ENCODE peak calls at places on chromosomes 3 and 15, in six cellular contexts. O is neural progenitor cell, P is GM23248, F is GM23338, E is PC-3, A is hepatocyte. C is an unnamed sample.

GRCh38 chr3:181687190-181687589 is 24.5 kb upstream of the SOX2 start:
- DNase-seq in O (peak), P (no peak), F (peak), E (no peak), A (no peak), C (no peak)

GRCh38 chr3:71532639-71533395 is 50.7 kb downstream of the FOXP1 start:
- DNase-seq in O (no peak), P (peak), F (no peak), E (peak), A (no peak), C (no peak)

GRCh38 chr15:43253431-43254403 is 13.0 kb downstream of the TGM5 start:
- DNase-seq in O (no peak), P (peak), F (no peak), E (peak), A (no peak), C (peak)

GRCh38 chr3:62259924-62260323 is 113.4 kb downstream of the FEZF2 start:
- DNase-seq in O (no peak), P (no peak), F (no peak), E (no peak), A (no peak), C (no peak)

GRCh38 chr3:152834354-152835310 is at the start of gene P2RY1:
- DNase-seq in O (peak), P (peak), F (peak), E (peak), A (peak), C (peak)

GRCh38 chr3:172915911-172916514 is 165.5 kb downstream of the ECT2 start:
- DNase-seq in O (no peak), P (no peak), F (peak), E (no peak), A (no peak), C (no peak)

GRCh38 chr3:9130318-9131110 is 118.9 kb downstream of the SRGAP3 start:
- DNase-seq in O (no peak), P (no peak), F (no peak), E (no peak), A (no peak), C (no peak)

GRCh38 chr3:74532446-74532845 is 82.0 kb downstream of the CNTN3 start:
- DNase-seq in O (no peak), P (peak), F (no peak), E (no peak), A (no peak), C (no peak)

GRCh38 chr3:78887608-78888011 is 880.2 kb downstream of the ROBO1 start:
- DNase-seq in O (no peak), P (peak), F (no peak), E (no peak), A (no peak), C (peak)

GRCh38 chr3:51703026-51703775 is 3.7 kb upstream of the GRM2 start:
- DNase-seq in O (peak), P (no peak), F (peak), E (no peak), A (no peak), C (no peak)

GRCh38 chr3:29286841-29287240 is 6.0 kb downstream of the RBMS3 start:
- DNase-seq in O (no peak), P (peak), F (no peak), E (no peak), A (no peak), C (no peak)

GRCh38 chr3:102510663-102511062 is 75.8 kb downstream of the ZPLD1 start:
- DNase-seq in O (no peak), P (no peak), F (no peak), E (peak), A (no peak), C (no peak)

GRCh38 chr3:29275309-29275708 is 5.6 kb upstream of the RBMS3 start:
- DNase-seq in O (no peak), P (peak), F (no peak), E (no peak), A (no peak), C (no peak)

GRCh38 chr15:89088605-89089315 is 504 bp downstream of the ABHD2 start:
- DNase-seq in O (peak), P (peak), F (peak), E (no peak), A (peak), C (peak)

GRCh38 chr3:194607592-194608386 is 25.4 kb downstream of the TMEM44 start:
- DNase-seq in O (no peak), P (no peak), F (no peak), E (no peak), A (no peak), C (no peak)

GRCh38 chr15:45431502-45431901 is 53.2 kb upstream of the GATM start:
- DNase-seq in O (no peak), P (no peak), F (no peak), E (no peak), A (no peak), C (no peak)

GRCh38 chr15:57923311-57923710 is 142.2 kb downstream of the ALDH1A2 start:
- DNase-seq in O (no peak), P (peak), F (no peak), E (no peak), A (no peak), C (no peak)

GRCh38 chr15:57924536-57924935 is 141.0 kb downstream of the ALDH1A2 start:
- DNase-seq in O (no peak), P (no peak), F (no peak), E (no peak), A (no peak), C (no peak)

GRCh38 chr15:57921371-57921770 is 144.1 kb downstream of the ALDH1A2 start:
- DNase-seq in O (no peak), P (peak), F (no peak), E (no peak), A (no peak), C (no peak)

GRCh38 chr15:57923750-57924149 is 141.8 kb downstream of the ALDH1A2 start:
- DNase-seq in O (no peak), P (peak), F (no peak), E (no peak), A (no peak), C (no peak)

GRCh38 chr15:57922780-57923179 is 142.7 kb downstream of the ALDH1A2 start:
- DNase-seq in O (no peak), P (no peak), F (no peak), E (peak), A (no peak), C (no peak)
- TF ChIP-seq EZH2phosphoT487 in O (no peak), P (no peak), F (no peak), E (no peak), A (no peak), C (no peak)

GRCh38 chr15:69116391-69116790 is 44.0 kb upstream of the GLCE start:
- DNase-seq in O (no peak), P (no peak), F (peak), E (no peak), A (no peak), C (no peak)
- TF ChIP-seq EZH2phosphoT487 in O (no peak), P (no peak), F (no peak), E (no peak), A (no peak), C (no peak)

DNA sequence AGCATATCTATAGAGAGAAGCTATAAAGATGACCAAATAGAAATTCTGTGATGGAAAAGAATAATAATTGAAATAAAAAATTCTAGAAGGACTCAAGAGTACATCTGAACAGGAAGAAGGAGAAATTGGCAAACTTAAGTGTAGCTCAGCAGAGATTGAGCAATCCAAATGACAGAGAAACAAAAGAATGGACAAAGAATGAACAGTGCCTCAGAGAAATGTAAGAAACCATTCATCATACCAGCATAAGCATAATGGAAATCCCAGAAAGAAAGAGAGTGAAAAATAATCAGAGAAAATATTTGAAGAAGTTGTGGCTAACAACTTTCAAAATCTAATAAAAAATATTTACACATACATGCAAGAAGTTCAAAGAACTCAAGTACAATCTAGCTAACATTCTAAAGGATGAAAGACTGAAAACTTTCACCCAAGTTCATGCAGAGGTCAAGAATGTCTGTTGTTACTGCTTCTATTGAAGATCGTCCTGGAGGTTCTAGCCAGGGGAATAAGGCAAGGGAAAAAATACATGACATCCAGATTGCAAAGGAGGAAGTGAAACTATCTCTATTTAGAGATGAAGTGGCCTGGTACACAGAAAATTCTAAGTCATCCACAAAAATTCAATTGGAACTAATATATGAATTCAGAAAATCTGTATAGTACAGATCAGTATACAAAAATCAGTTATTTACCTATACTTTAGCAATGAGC is 692.8 kb downstream of the NR2F2 start:
- DNase-seq in O (no peak), P (peak), F (peak), E (no peak), A (no peak), C (no peak)
- TF ChIP-seq EZH2phosphoT487 in O (no peak), P (no peak), F (no peak), E (no peak), A (no peak), C (no peak)

DNA sequence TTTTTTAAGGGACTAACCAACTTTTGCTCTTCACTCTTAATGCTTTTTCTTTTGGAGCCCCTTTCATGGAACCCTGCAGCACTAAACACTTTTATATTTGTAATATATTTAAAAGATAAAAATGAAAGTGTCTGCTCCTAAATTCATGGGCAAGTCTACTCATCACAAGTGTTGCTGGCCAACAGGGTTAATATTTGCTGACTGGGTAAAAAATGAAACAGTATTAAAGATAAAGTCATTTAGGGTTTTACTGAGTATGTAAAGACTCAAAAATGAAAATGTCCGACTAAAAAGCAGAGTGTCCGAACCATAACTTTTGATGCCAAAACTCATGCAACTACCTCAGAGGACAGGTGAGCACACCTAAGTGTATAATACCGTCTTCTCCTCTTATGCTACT is 54.0 kb downstream of the MOBP start:
- DNase-seq in O (no peak), P (no peak), F (no peak), E (no peak), A (no peak), C (no peak)
- TF ChIP-seq EZH2phosphoT487 in O (no peak), P (no peak), F (no peak), E (no peak), A (no peak), C (no peak)

GRCh38 chr3:157132936-157133335 is 27.0 kb downstream of the CCNL1 start:
- DNase-seq in O (no peak), P (peak), F (no peak), E (peak), A (no peak), C (no peak)

GRCh38 chr3:157132341-157132740 is 27.6 kb downstream of the CCNL1 start:
- DNase-seq in O (no peak), P (peak), F (no peak), E (no peak), A (no peak), C (no peak)

GRCh38 chr3:157130138-157130880 is 29.6 kb downstream of the CCNL1 start:
- DNase-seq in O (peak), P (peak), F (peak), E (peak), A (peak), C (no peak)

GRCh38 chr3:157130881-157131251 is 29.1 kb downstream of the CCNL1 start:
- DNase-seq in O (peak), P (no peak), F (peak), E (no peak), A (no peak), C (no peak)

DNA sequence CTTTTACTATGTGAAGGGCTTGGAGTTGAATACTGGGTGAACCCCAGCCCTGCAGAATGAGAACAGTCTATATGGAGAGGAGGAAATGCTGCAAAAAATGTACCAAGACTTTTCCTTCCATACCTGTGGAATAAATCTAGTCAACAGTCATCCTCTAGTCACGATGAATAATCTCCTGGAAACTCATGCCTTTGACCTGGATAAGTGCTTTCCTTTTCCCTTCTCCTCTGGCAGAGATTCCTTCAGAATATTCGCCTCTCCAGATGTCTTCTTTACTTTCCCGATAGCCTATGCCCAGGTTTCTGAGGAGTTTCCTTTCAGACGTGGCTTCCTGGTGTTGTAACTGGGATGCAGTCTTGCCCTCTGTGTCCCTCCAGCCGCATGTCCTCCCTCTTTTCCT is 28.1 kb downstream of the CCNL1 start:
- DNase-seq in O (no peak), P (peak), F (no peak), E (peak), A (no peak), C (no peak)
- TF ChIP-seq EZH2phosphoT487 in O (no peak), P (no peak), F (no peak), E (no peak), A (no peak), C (no peak)

DNA sequence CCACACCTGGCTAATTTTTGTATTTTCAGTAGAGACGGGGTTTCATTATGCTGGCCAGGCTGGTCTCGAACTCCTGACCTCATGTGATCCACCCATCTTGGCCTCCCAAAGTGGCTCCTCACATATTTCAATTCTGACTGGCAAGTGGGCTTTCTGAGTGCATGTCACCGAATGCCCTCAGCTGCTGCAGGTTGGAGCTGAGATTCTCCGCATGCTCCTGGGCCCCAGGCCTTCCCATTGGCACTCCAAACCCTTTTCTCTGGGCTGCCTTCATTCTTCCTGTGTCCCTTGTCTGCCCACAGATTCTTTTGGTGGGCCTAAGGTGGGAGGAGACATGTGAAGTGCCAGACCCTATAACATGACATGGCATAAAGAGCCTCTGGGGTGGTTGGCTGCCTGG is 67.3 kb downstream of the SYNM start:
- DNase-seq in O (no peak), P (no peak), F (no peak), E (no peak), A (no peak), C (no peak)
- TF ChIP-seq EZH2phosphoT487 in O (no peak), P (no peak), F (no peak), E (no peak), A (no peak), C (no peak)

DNA sequence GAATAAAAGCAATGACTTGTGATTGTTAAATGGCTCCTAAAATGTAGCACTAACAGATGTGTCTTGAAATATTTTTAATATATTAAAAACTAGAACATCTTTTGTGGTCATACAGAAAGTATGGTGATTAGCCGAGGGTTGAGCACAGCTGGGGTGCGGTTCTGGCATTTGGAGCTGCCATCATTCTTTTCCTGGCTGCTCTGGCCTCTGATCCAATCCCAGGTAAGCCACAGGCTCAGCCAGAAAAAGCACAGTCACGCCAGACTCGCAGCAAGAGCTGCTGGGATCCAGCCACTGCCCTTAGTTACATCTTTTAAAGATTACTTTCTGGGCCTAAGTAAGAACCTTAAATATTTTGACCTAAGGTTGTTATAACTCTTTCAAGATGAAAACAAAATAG is 196.8 kb downstream of the PLCL2 start:
- DNase-seq in O (no peak), P (no peak), F (no peak), E (no peak), A (no peak), C (no peak)
- TF ChIP-seq EZH2phosphoT487 in O (no peak), P (no peak), F (no peak), E (no peak), A (no peak), C (no peak)

GRCh38 chr3:170154569-170155143 is 26.9 kb downstream of the PHC3 start:
- DNase-seq in O (peak), P (no peak), F (no peak), E (no peak), A (no peak), C (peak)
- TF ChIP-seq EZH2phosphoT487 in O (no peak), P (no peak), F (no peak), E (no peak), A (no peak), C (no peak)

GRCh38 chr3:169748670-169749069 is 16.2 kb downstream of the TERC start:
- DNase-seq in O (no peak), P (no peak), F (no peak), E (peak), A (no peak), C (no peak)
- TF ChIP-seq EZH2phosphoT487 in O (no peak), P (no peak), F (no peak), E (no peak), A (no peak), C (no peak)